ENCODE peak calls at places on chromosomes 3 and 15, in nine cellular contexts. One of them, this sample, is unnamed.

GRCh38 chr15:51861557-51862350 is 32.3 kb downstream of the TMOD3 start:
- DNase-seq in HepG2: no peak
- DNase-seq in upper lobe of left lung: no peak
- DNase-seq in suprapubic skin: no peak
- DNase-seq in transverse colon: no peak
- DNase-seq in GM12878: no peak
- DNase-seq in K562: no peak
- DNase-seq in A549: no peak
- DNase-seq in tibial nerve: no peak
- DNase-seq in this sample: no peak

GRCh38 chr3:39779511-39780230 is 29.7 kb upstream of the MYRIP start:
- DNase-seq in suprapubic skin: no peak
- DNase-seq in K562: no peak
- DNase-seq in upper lobe of left lung: no peak
- DNase-seq in tibial nerve: no peak
- DNase-seq in HepG2: no peak
- DNase-seq in transverse colon: no peak
- DNase-seq in GM12878: no peak
- DNase-seq in A549: no peak
- DNase-seq in this sample: no peak

GRCh38 chr3:141049681-141050080 is 1.5 kb upstream of the SPSB4 start:
- DNase-seq in transverse colon: no peak
- DNase-seq in A549: peak
- DNase-seq in upper lobe of left lung: no peak
- DNase-seq in tibial nerve: no peak
- DNase-seq in suprapubic skin: no peak
- DNase-seq in HepG2: no peak
- DNase-seq in GM12878: no peak
- DNase-seq in K562: peak
- DNase-seq in this sample: no peak

GRCh38 chr15:40252438-40253178 is 13.7 kb downstream of the PAK6 start:
- DNase-seq in A549: no peak
- DNase-seq in suprapubic skin: no peak
- DNase-seq in GM12878: no peak
- DNase-seq in K562: no peak
- DNase-seq in tibial nerve: no peak
- DNase-seq in transverse colon: peak
- DNase-seq in HepG2: no peak
- DNase-seq in upper lobe of left lung: peak
- DNase-seq in this sample: no peak

GRCh38 chr3:112199622-112200316 is 66.7 kb upstream of the GCSAM start:
- DNase-seq in HepG2: no peak
- DNase-seq in A549: peak
- DNase-seq in transverse colon: no peak
- DNase-seq in upper lobe of left lung: no peak
- DNase-seq in suprapubic skin: no peak
- DNase-seq in GM12878: no peak
- DNase-seq in tibial nerve: no peak
- DNase-seq in K562: no peak
- DNase-seq in this sample: no peak

GRCh38 chr15:40328176-40328575 is 4.7 kb downstream of the INAFM2 start:
- DNase-seq in upper lobe of left lung: no peak
- DNase-seq in tibial nerve: no peak
- DNase-seq in GM12878: no peak
- DNase-seq in HepG2: no peak
- DNase-seq in transverse colon: no peak
- DNase-seq in A549: no peak
- DNase-seq in suprapubic skin: no peak
- DNase-seq in K562: no peak
- DNase-seq in this sample: no peak

GRCh38 chr3:112550859-112551258 is 10.9 kb downstream of the ATG3 start:
- DNase-seq in transverse colon: no peak
- DNase-seq in suprapubic skin: no peak
- DNase-seq in GM12878: no peak
- DNase-seq in upper lobe of left lung: no peak
- DNase-seq in A549: peak
- DNase-seq in K562: no peak
- DNase-seq in tibial nerve: no peak
- DNase-seq in HepG2: no peak
- DNase-seq in this sample: no peak

GRCh38 chr3:197117107-197117506 is 87.5 kb upstream of the MELTF start:
- DNase-seq in GM12878: peak
- DNase-seq in A549: peak
- DNase-seq in tibial nerve: no peak
- DNase-seq in HepG2: no peak
- DNase-seq in transverse colon: no peak
- DNase-seq in upper lobe of left lung: no peak
- DNase-seq in suprapubic skin: no peak
- DNase-seq in K562: no peak
- DNase-seq in this sample: no peak

GRCh38 chr3:105610473-105610872 is 243.8 kb downstream of the ALCAM start:
- DNase-seq in tibial nerve: no peak
- DNase-seq in A549: no peak
- DNase-seq in GM12878: no peak
- DNase-seq in transverse colon: no peak
- DNase-seq in upper lobe of left lung: no peak
- DNase-seq in HepG2: no peak
- DNase-seq in K562: no peak
- DNase-seq in suprapubic skin: no peak
- DNase-seq in this sample: no peak

GRCh38 chr3:55489804-55490132 is 2.7 kb upstream of the WNT5A start:
- DNase-seq in K562: no peak
- DNase-seq in transverse colon: peak
- DNase-seq in A549: no peak
- DNase-seq in GM12878: no peak
- DNase-seq in upper lobe of left lung: peak
- DNase-seq in suprapubic skin: no peak
- DNase-seq in HepG2: no peak
- DNase-seq in tibial nerve: no peak
- DNase-seq in this sample: no peak

GRCh38 chr3:16182612-16183011 is 8.1 kb downstream of the GALNT15 start:
- DNase-seq in HepG2: no peak
- DNase-seq in transverse colon: no peak
- DNase-seq in upper lobe of left lung: no peak
- DNase-seq in K562: no peak
- DNase-seq in suprapubic skin: no peak
- DNase-seq in A549: no peak
- DNase-seq in GM12878: no peak
- DNase-seq in tibial nerve: no peak
- DNase-seq in this sample: no peak

GRCh38 chr3:164401923-164402322 is 676.4 kb downstream of the SI start:
- DNase-seq in HepG2: no peak
- DNase-seq in tibial nerve: no peak
- DNase-seq in K562: no peak
- DNase-seq in upper lobe of left lung: no peak
- DNase-seq in transverse colon: no peak
- DNase-seq in GM12878: no peak
- DNase-seq in suprapubic skin: no peak
- DNase-seq in A549: no peak
- DNase-seq in this sample: no peak

GRCh38 chr3:175398676-175399075 is 539.5 kb downstream of the NAALADL2 start:
- DNase-seq in HepG2: no peak
- DNase-seq in A549: no peak
- DNase-seq in K562: no peak
- DNase-seq in tibial nerve: no peak
- DNase-seq in upper lobe of left lung: no peak
- DNase-seq in transverse colon: no peak
- DNase-seq in suprapubic skin: no peak
- DNase-seq in GM12878: no peak
- DNase-seq in this sample: no peak

GRCh38 chr15:86061581-86061980 is 18.1 kb upstream of the AGBL1 start:
- DNase-seq in tibial nerve: no peak
- DNase-seq in suprapubic skin: no peak
- DNase-seq in A549: no peak
- DNase-seq in upper lobe of left lung: no peak
- DNase-seq in K562: no peak
- DNase-seq in transverse colon: no peak
- DNase-seq in GM12878: no peak
- DNase-seq in HepG2: no peak
- DNase-seq in this sample: no peak

GRCh38 chr3:152175576-152175883 is 93.2 kb upstream of the MBNL1 start:
- DNase-seq in A549: peak
- DNase-seq in transverse colon: no peak
- DNase-seq in suprapubic skin: no peak
- DNase-seq in upper lobe of left lung: no peak
- DNase-seq in K562: no peak
- DNase-seq in GM12878: no peak
- DNase-seq in tibial nerve: no peak
- DNase-seq in HepG2: no peak
- DNase-seq in this sample: no peak

GRCh38 chr3:9727041-9727595 is 4.4 kb upstream of the BRPF1 start:
- DNase-seq in tibial nerve: no peak
- DNase-seq in GM12878: no peak
- DNase-seq in HepG2: peak
- DNase-seq in K562: peak
- DNase-seq in transverse colon: no peak
- DNase-seq in A549: peak
- DNase-seq in upper lobe of left lung: no peak
- DNase-seq in suprapubic skin: no peak
- DNase-seq in this sample: no peak

GRCh38 chr3:163779396-163780344 is 1298.6 kb downstream of the SI start:
- DNase-seq in upper lobe of left lung: no peak
- DNase-seq in transverse colon: no peak
- DNase-seq in K562: no peak
- DNase-seq in A549: no peak
- DNase-seq in GM12878: no peak
- DNase-seq in HepG2: peak
- DNase-seq in suprapubic skin: no peak
- DNase-seq in tibial nerve: no peak
- DNase-seq in this sample: no peak

GRCh38 chr3:64187065-64187959 is 38.0 kb downstream of the PRICKLE2 start:
- DNase-seq in GM12878: no peak
- DNase-seq in suprapubic skin: peak
- DNase-seq in K562: no peak
- DNase-seq in upper lobe of left lung: peak
- DNase-seq in transverse colon: peak
- DNase-seq in HepG2: peak
- DNase-seq in A549: peak
- DNase-seq in tibial nerve: peak
- DNase-seq in this sample: peak

DNA sequence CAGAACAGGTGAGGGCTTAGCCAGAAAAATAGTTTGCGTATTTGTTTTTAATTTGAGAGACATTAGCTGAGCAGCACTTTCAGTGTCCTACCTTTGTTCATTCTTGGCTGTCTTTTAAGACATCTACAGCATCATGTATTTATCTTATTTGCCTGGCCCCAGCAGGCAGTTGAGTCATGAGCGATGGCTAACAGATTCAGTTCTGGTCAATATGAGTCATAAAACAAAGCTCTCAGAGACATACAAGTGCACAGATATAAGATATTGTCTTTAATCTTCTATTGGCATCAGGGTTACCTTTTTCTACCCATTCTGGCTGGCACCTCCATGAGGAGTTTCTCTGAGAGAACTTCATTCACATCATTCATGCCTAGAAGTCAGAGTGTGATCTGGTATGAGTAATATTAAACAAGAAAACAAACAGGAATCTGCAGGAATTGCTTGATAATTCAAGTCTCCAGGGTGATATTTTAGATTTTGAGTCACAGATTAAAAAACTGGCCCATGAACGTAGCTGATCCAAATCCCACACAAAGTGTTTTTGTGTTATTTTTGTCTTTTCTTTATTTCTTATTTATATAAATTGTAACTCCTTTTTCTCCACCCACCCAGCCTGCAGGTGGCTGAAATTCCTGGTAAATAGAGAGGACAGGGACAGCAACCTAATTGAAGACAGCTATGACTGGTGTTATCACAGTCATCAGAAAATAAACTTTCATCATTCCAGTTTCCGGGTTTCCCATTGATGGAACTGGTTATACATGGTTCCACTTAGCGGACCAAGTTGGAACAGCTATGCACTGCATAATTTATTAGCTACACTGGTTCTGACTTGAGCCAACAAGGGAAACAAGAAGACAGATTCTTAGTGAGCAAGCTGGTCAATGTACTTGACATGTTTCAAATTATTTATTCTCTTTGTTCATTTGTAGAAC is 47.3 kb downstream of the PLSCR2 start:
- DNase-seq in tibial nerve: no peak
- DNase-seq in A549: peak
- DNase-seq in transverse colon: no peak
- DNase-seq in HepG2: no peak
- DNase-seq in GM12878: no peak
- DNase-seq in suprapubic skin: no peak
- DNase-seq in upper lobe of left lung: no peak
- DNase-seq in K562: no peak
- DNase-seq in this sample: no peak
- TF ChIP-seq EP300 in tibial nerve: no peak
- TF ChIP-seq EP300 in A549: no peak
- TF ChIP-seq EP300 in transverse colon: no peak
- TF ChIP-seq EP300 in HepG2: no peak
- TF ChIP-seq EP300 in GM12878: no peak
- TF ChIP-seq EP300 in suprapubic skin: no peak
- TF ChIP-seq EP300 in upper lobe of left lung: no peak
- TF ChIP-seq EP300 in K562: no peak
- TF ChIP-seq EP300 in this sample: no peak

GRCh38 chr3:143172313-143173054 is 52.9 kb downstream of the CHST2 start:
- DNase-seq in HepG2: no peak
- DNase-seq in upper lobe of left lung: no peak
- DNase-seq in transverse colon: no peak
- DNase-seq in A549: no peak
- DNase-seq in GM12878: no peak
- DNase-seq in K562: no peak
- DNase-seq in suprapubic skin: no peak
- DNase-seq in tibial nerve: no peak
- DNase-seq in this sample: no peak
- H3K4me3 ChIP-seq in HepG2: no peak
- H3K4me3 ChIP-seq in upper lobe of left lung: no peak
- H3K4me3 ChIP-seq in transverse colon: no peak
- H3K4me3 ChIP-seq in A549: no peak
- H3K4me3 ChIP-seq in GM12878: no peak
- H3K4me3 ChIP-seq in K562: no peak
- H3K4me3 ChIP-seq in suprapubic skin: no peak
- H3K4me3 ChIP-seq in tibial nerve: no peak
- H3K4me3 ChIP-seq in this sample: no peak

GRCh38 chr3:123193448-123194101 is 8.2 kb upstream of the SEC22A start:
- DNase-seq in K562: no peak
- DNase-seq in upper lobe of left lung: no peak
- DNase-seq in GM12878: no peak
- DNase-seq in transverse colon: no peak
- DNase-seq in tibial nerve: no peak
- DNase-seq in suprapubic skin: no peak
- DNase-seq in HepG2: no peak
- DNase-seq in A549: no peak
- DNase-seq in this sample: no peak
- TF ChIP-seq EP300 in K562: no peak
- TF ChIP-seq EP300 in upper lobe of left lung: no peak
- TF ChIP-seq EP300 in GM12878: no peak
- TF ChIP-seq EP300 in transverse colon: no peak
- TF ChIP-seq EP300 in tibial nerve: no peak
- TF ChIP-seq EP300 in suprapubic skin: no peak
- TF ChIP-seq EP300 in HepG2: no peak
- TF ChIP-seq EP300 in A549: no peak
- TF ChIP-seq EP300 in this sample: no peak

DNA sequence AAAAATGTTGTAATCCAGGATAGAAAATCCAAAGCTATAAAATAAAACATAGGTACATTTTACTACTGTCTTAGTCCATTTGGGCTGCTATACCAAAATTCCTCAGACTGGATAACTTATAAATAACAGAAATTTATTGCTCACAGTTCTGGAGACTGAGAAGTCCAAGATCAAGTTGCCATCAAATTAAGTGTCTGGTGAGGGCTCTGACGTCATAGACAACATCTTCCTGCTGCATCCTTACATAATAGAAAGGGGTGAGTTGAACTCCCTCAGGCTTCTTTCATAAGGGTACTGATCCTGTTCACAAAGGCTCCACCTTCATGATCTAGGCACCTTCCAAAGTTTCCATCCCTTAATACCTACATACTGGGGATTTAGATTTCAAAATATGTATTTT is 826.8 kb downstream of the NTRK3 start:
- DNase-seq in suprapubic skin: no peak
- DNase-seq in tibial nerve: no peak
- DNase-seq in A549: no peak
- DNase-seq in K562: no peak
- DNase-seq in GM12878: no peak
- DNase-seq in upper lobe of left lung: no peak
- DNase-seq in transverse colon: no peak
- DNase-seq in HepG2: no peak
- DNase-seq in this sample: no peak
- H3K4me3 ChIP-seq in suprapubic skin: no peak
- H3K4me3 ChIP-seq in tibial nerve: no peak
- H3K4me3 ChIP-seq in A549: no peak
- H3K4me3 ChIP-seq in K562: no peak
- H3K4me3 ChIP-seq in GM12878: no peak
- H3K4me3 ChIP-seq in upper lobe of left lung: no peak
- H3K4me3 ChIP-seq in transverse colon: no peak
- H3K4me3 ChIP-seq in HepG2: no peak
- H3K4me3 ChIP-seq in this sample: no peak